ENCODE peak calls at places on chromosomes 1 and 21, in four cellular contexts. B, X, I and L are unnamed samples.

GRCh38 chr1:113353581-113353980 is 36.7 kb upstream of the MAGI3 start:
- DNase-seq in B (no peak), X (no peak), I (no peak), L (no peak)

GRCh38 chr21:44793269-44794030 is 8.2 kb downstream of the UBE2G2 start:
- DNase-seq in B (peak; percentile 52), I (peak; percentile 83), X (peak; percentile 53), L (peak; percentile 80)

GRCh38 chr1:58836396-58836795 is 52.5 kb upstream of the JUN start:
- DNase-seq in I (no peak), X (no peak), B (no peak), L (no peak)

GRCh38 chr1:111895456-111895855 is 94.0 kb downstream of the KCND3 start:
- DNase-seq in I (no peak), X (no peak), B (no peak), L (no peak)

GRCh38 chr1:190837888-190838287 is 360.2 kb upstream of the BRINP3 start:
- DNase-seq in I (no peak), X (no peak), B (no peak), L (no peak)

GRCh38 chr1:188872376-188872775 is 1605.3 kb downstream of the BRINP3 start:
- DNase-seq in X (no peak), B (no peak), I (no peak), L (peak; percentile 3)

GRCh38 chr1:185208626-185209170 is 51.7 kb downstream of the SWT1 start:
- DNase-seq in B (no peak), I (no peak), X (no peak), L (no peak)

GRCh38 chr1:58879464-58879863 is 95.6 kb upstream of the JUN start:
- DNase-seq in B (peak; percentile 64), I (no peak), X (no peak), L (no peak)

GRCh38 chr1:53529555-53529954 is 70.4 kb downstream of the DMRTB1 start:
- DNase-seq in I (no peak), B (no peak), X (no peak), L (no peak)

GRCh38 chr1:208132287-208132882 is 111.8 kb downstream of the PLXNA2 start:
- DNase-seq in X (peak; percentile 24), B (peak; percentile 74), I (peak; percentile 76), L (peak; percentile 82)

GRCh38 chr1:170071378-170071777 is 3.1 kb downstream of the KIFAP3 start:
- DNase-seq in X (no peak), I (no peak), B (no peak), L (no peak)

GRCh38 chr21:41819856-41820281 is 53.0 kb upstream of the RIPK4 start:
- DNase-seq in X (no peak), B (no peak), I (no peak), L (no peak)

GRCh38 chr1:229033480-229033879 is 237.4 kb upstream of the RAB4A start:
- DNase-seq in I (no peak), X (no peak), B (no peak), L (no peak)

GRCh38 chr21:37568916-37569315 is 202.3 kb downstream of the DYRK1A start:
- DNase-seq in X (no peak), I (no peak), B (no peak), L (no peak)

GRCh38 chr21:18970416-18970815 is 566.8 kb upstream of the TMPRSS15 start:
- DNase-seq in I (no peak), B (no peak), X (peak; percentile 77), L (no peak)

GRCh38 chr1:2198571-2198970 is 4.0 kb upstream of the FAAP20 start:
- DNase-seq in X (no peak), I (no peak), B (no peak), L (no peak)

GRCh38 chr1:178497903-178498478 is 1.2 kb upstream of the CLEC20A start:
- DNase-seq in I (no peak), B (no peak), X (no peak), L (no peak)

GRCh38 chr1:162175393-162175792 is 105.9 kb downstream of the NOS1AP start:
- DNase-seq in I (no peak), X (no peak), B (no peak), L (no peak)

GRCh38 chr1:70112838-70113237 is 92.5 kb downstream of the LRRC40 start:
- DNase-seq in I (no peak), X (no peak), B (no peak), L (no peak)

GRCh38 chr1:93604411-93604810 is 77.2 kb downstream of the BCAR3 start:
- DNase-seq in X (peak; percentile 50), B (no peak), I (no peak), L (no peak)

GRCh38 chr1:165353731-165354671 is 2.5 kb downstream of the LMX1A start:
- DNase-seq in I (no peak), X (no peak), B (no peak), L (no peak)

GRCh38 chr1:6111571-6111970 is 65.9 kb downstream of the KCNAB2 start:
- DNase-seq in X (no peak), I (no peak), B (peak; percentile 39), L (no peak)

GRCh38 chr1:205766038-205766437 is 9.2 kb downstream of the RAB29 start:
- DNase-seq in X (no peak), I (no peak), B (peak; percentile 28), L (no peak)

GRCh38 chr1:153032677-153033308 is 1.8 kb downstream of the SPRR1B start:
- DNase-seq in X (no peak), B (peak; percentile 63), I (no peak), L (peak; percentile 8)

GRCh38 chr1:184905601-184906322 is 68.5 kb downstream of the NIBAN1 start:
- DNase-seq in B (no peak), I (no peak), X (no peak), L (peak; percentile 22)

GRCh38 chr21:26836546-26836945 is 8.7 kb downstream of the ADAMTS1 start:
- DNase-seq in X (no peak), B (no peak), I (no peak), L (no peak)

GRCh38 chr1:163876546-163876945 is 554.8 kb downstream of the NUF2 start:
- DNase-seq in I (no peak), X (no peak), B (no peak), L (no peak)

GRCh38 chr1:34898220-34898820 is 31.1 kb downstream of the DLGAP3 start:
- DNase-seq in I (no peak), B (no peak), X (no peak), L (peak; percentile 3)

GRCh38 chr1:234517087-234517802 is 38.3 kb upstream of the TARBP1 start:
- DNase-seq in B (no peak), I (no peak), X (no peak), L (no peak)

GRCh38 chr1:228197555-228198147 is 10.2 kb upstream of the OBSCN start:
- DNase-seq in I (no peak), X (no peak), B (no peak), L (no peak)

GRCh38 chr1:228284521-228284920 is 76.7 kb downstream of the OBSCN start:
- DNase-seq in I (no peak), X (no peak), B (no peak), L (no peak)

GRCh38 chr21:17550671-17551308 is 37.9 kb downstream of the CXADR start:
- DNase-seq in B (no peak), X (no peak), I (no peak), L (no peak)